ENCODE peak calls at places on chromosomes 6 and 20, in seven cellular contexts. One of them, this sample, is unnamed.

GRCh38 chr6:112221561-112221960 is 32.8 kb downstream of the LAMA4 start:
- DNase-seq in PC-9: no peak
- DNase-seq in AG09309: no peak
- DNase-seq in fibroblast of the aortic adventitia: peak
- DNase-seq in effector memory CD4-positive, alpha-beta T cell: no peak
- DNase-seq in fibroblast of villous mesenchyme: no peak
- DNase-seq in sigmoid colon: no peak
- DNase-seq in this sample: no peak

GRCh38 chr20:35199696-35200095 is 26.8 kb upstream of the MMP24 start:
- DNase-seq in PC-9: no peak
- DNase-seq in AG09309: no peak
- DNase-seq in fibroblast of the aortic adventitia: peak
- DNase-seq in effector memory CD4-positive, alpha-beta T cell: no peak
- DNase-seq in fibroblast of villous mesenchyme: peak
- DNase-seq in sigmoid colon: no peak
- DNase-seq in this sample: no peak

GRCh38 chr20:55160022-55160421 is 684.6 kb downstream of the DOK5 start:
- DNase-seq in PC-9: no peak
- DNase-seq in AG09309: no peak
- DNase-seq in fibroblast of the aortic adventitia: no peak
- DNase-seq in effector memory CD4-positive, alpha-beta T cell: no peak
- DNase-seq in fibroblast of villous mesenchyme: peak
- DNase-seq in sigmoid colon: no peak
- DNase-seq in this sample: no peak

GRCh38 chr20:43969069-43969468 is 54.4 kb downstream of the TOX2 start:
- DNase-seq in PC-9: no peak
- DNase-seq in AG09309: no peak
- DNase-seq in fibroblast of the aortic adventitia: no peak
- DNase-seq in effector memory CD4-positive, alpha-beta T cell: no peak
- DNase-seq in fibroblast of villous mesenchyme: no peak
- DNase-seq in sigmoid colon: no peak
- DNase-seq in this sample: no peak

GRCh38 chr6:37479266-37479854 is 20.3 kb downstream of the CCDC167 start:
- DNase-seq in PC-9: no peak
- DNase-seq in AG09309: no peak
- DNase-seq in fibroblast of the aortic adventitia: no peak
- DNase-seq in effector memory CD4-positive, alpha-beta T cell: no peak
- DNase-seq in fibroblast of villous mesenchyme: no peak
- DNase-seq in sigmoid colon: no peak
- DNase-seq in this sample: no peak

GRCh38 chr20:61413752-61414151 is 161.7 kb downstream of the CDH4 start:
- DNase-seq in PC-9: no peak
- DNase-seq in AG09309: no peak
- DNase-seq in fibroblast of the aortic adventitia: no peak
- DNase-seq in effector memory CD4-positive, alpha-beta T cell: no peak
- DNase-seq in fibroblast of villous mesenchyme: no peak
- DNase-seq in sigmoid colon: no peak
- DNase-seq in this sample: no peak

GRCh38 chr6:112780498-112781096 is 433.5 kb downstream of the RFPL4B start:
- DNase-seq in PC-9: peak
- DNase-seq in AG09309: peak
- DNase-seq in fibroblast of the aortic adventitia: peak
- DNase-seq in effector memory CD4-positive, alpha-beta T cell: no peak
- DNase-seq in fibroblast of villous mesenchyme: peak
- DNase-seq in sigmoid colon: peak
- DNase-seq in this sample: peak

GRCh38 chr20:51434556-51435256 is 107.8 kb downstream of the NFATC2 start:
- DNase-seq in PC-9: no peak
- DNase-seq in AG09309: peak
- DNase-seq in fibroblast of the aortic adventitia: peak
- DNase-seq in effector memory CD4-positive, alpha-beta T cell: no peak
- DNase-seq in fibroblast of villous mesenchyme: peak
- DNase-seq in sigmoid colon: no peak
- DNase-seq in this sample: no peak

GRCh38 chr6:144895313-144895712 is 610.2 kb downstream of the UTRN start:
- DNase-seq in PC-9: no peak
- DNase-seq in AG09309: no peak
- DNase-seq in fibroblast of the aortic adventitia: no peak
- DNase-seq in effector memory CD4-positive, alpha-beta T cell: no peak
- DNase-seq in fibroblast of villous mesenchyme: no peak
- DNase-seq in sigmoid colon: no peak
- DNase-seq in this sample: no peak

GRCh38 chr20:50304501-50304856 is 113.8 kb downstream of the CEBPB start:
- DNase-seq in PC-9: no peak
- DNase-seq in AG09309: no peak
- DNase-seq in fibroblast of the aortic adventitia: peak
- DNase-seq in effector memory CD4-positive, alpha-beta T cell: no peak
- DNase-seq in fibroblast of villous mesenchyme: peak
- DNase-seq in sigmoid colon: peak
- DNase-seq in this sample: no peak

GRCh38 chr20:19670829-19671228 is 87.2 kb upstream of the RIN2 start:
- DNase-seq in PC-9: no peak
- DNase-seq in AG09309: no peak
- DNase-seq in fibroblast of the aortic adventitia: no peak
- DNase-seq in effector memory CD4-positive, alpha-beta T cell: no peak
- DNase-seq in fibroblast of villous mesenchyme: no peak
- DNase-seq in sigmoid colon: no peak
- DNase-seq in this sample: no peak

GRCh38 chr6:1136415-1136774 is 175.5 kb upstream of the FOXQ1 start:
- DNase-seq in PC-9: no peak
- DNase-seq in AG09309: peak
- DNase-seq in fibroblast of the aortic adventitia: peak
- DNase-seq in effector memory CD4-positive, alpha-beta T cell: no peak
- DNase-seq in fibroblast of villous mesenchyme: no peak
- DNase-seq in sigmoid colon: no peak
- DNase-seq in this sample: no peak

GRCh38 chr6:75282706-75283105 is 1.9 kb downstream of the TMEM30A start:
- DNase-seq in PC-9: no peak
- DNase-seq in AG09309: no peak
- DNase-seq in fibroblast of the aortic adventitia: no peak
- DNase-seq in effector memory CD4-positive, alpha-beta T cell: no peak
- DNase-seq in fibroblast of villous mesenchyme: no peak
- DNase-seq in sigmoid colon: no peak
- DNase-seq in this sample: no peak

GRCh38 chr6:80433010-80433665 is 326.7 kb downstream of the BCKDHB start:
- DNase-seq in PC-9: no peak
- DNase-seq in AG09309: no peak
- DNase-seq in fibroblast of the aortic adventitia: peak
- DNase-seq in effector memory CD4-positive, alpha-beta T cell: no peak
- DNase-seq in fibroblast of villous mesenchyme: no peak
- DNase-seq in sigmoid colon: no peak
- DNase-seq in this sample: no peak

GRCh38 chr6:19599813-19600464 is 237.2 kb upstream of the ID4 start:
- DNase-seq in PC-9: no peak
- DNase-seq in AG09309: no peak
- DNase-seq in fibroblast of the aortic adventitia: no peak
- DNase-seq in effector memory CD4-positive, alpha-beta T cell: no peak
- DNase-seq in fibroblast of villous mesenchyme: no peak
- DNase-seq in sigmoid colon: no peak
- DNase-seq in this sample: no peak

GRCh38 chr6:163943647-163944395 is 529.3 kb downstream of the QKI start:
- DNase-seq in PC-9: no peak
- DNase-seq in AG09309: no peak
- DNase-seq in fibroblast of the aortic adventitia: no peak
- DNase-seq in effector memory CD4-positive, alpha-beta T cell: no peak
- DNase-seq in fibroblast of villous mesenchyme: no peak
- DNase-seq in sigmoid colon: no peak
- DNase-seq in this sample: no peak

GRCh38 chr20:51128198-51128597 is 105.3 kb upstream of the KCNG1 start:
- DNase-seq in PC-9: no peak
- DNase-seq in AG09309: peak
- DNase-seq in fibroblast of the aortic adventitia: peak
- DNase-seq in effector memory CD4-positive, alpha-beta T cell: no peak
- DNase-seq in fibroblast of villous mesenchyme: peak
- DNase-seq in sigmoid colon: no peak
- DNase-seq in this sample: peak

GRCh38 chr20:38973107-38973506 is 11.0 kb downstream of the DHX35 start:
- DNase-seq in PC-9: no peak
- DNase-seq in AG09309: no peak
- DNase-seq in fibroblast of the aortic adventitia: no peak
- DNase-seq in effector memory CD4-positive, alpha-beta T cell: no peak
- DNase-seq in fibroblast of villous mesenchyme: no peak
- DNase-seq in sigmoid colon: no peak
- DNase-seq in this sample: no peak

GRCh38 chr20:38975539-38976120 is 13.5 kb downstream of the DHX35 start:
- DNase-seq in PC-9: no peak
- DNase-seq in AG09309: no peak
- DNase-seq in fibroblast of the aortic adventitia: no peak
- DNase-seq in effector memory CD4-positive, alpha-beta T cell: no peak
- DNase-seq in fibroblast of villous mesenchyme: no peak
- DNase-seq in sigmoid colon: no peak
- DNase-seq in this sample: no peak

GRCh38 chr20:38969708-38970107 is 7.6 kb downstream of the DHX35 start:
- DNase-seq in PC-9: no peak
- DNase-seq in AG09309: no peak
- DNase-seq in fibroblast of the aortic adventitia: no peak
- DNase-seq in effector memory CD4-positive, alpha-beta T cell: no peak
- DNase-seq in fibroblast of villous mesenchyme: peak
- DNase-seq in sigmoid colon: no peak
- DNase-seq in this sample: no peak

GRCh38 chr20:38970302-38970701 is 8.2 kb downstream of the DHX35 start:
- DNase-seq in PC-9: no peak
- DNase-seq in AG09309: peak
- DNase-seq in fibroblast of the aortic adventitia: peak
- DNase-seq in effector memory CD4-positive, alpha-beta T cell: no peak
- DNase-seq in fibroblast of villous mesenchyme: peak
- DNase-seq in sigmoid colon: no peak
- DNase-seq in this sample: no peak

GRCh38 chr20:38973546-38974120 is 11.5 kb downstream of the DHX35 start:
- DNase-seq in PC-9: no peak
- DNase-seq in AG09309: no peak
- DNase-seq in fibroblast of the aortic adventitia: no peak
- DNase-seq in effector memory CD4-positive, alpha-beta T cell: no peak
- DNase-seq in fibroblast of villous mesenchyme: peak
- DNase-seq in sigmoid colon: peak
- DNase-seq in this sample: no peak
- H3K4me3 ChIP-seq in PC-9: no peak
- H3K4me3 ChIP-seq in AG09309: no peak
- H3K4me3 ChIP-seq in fibroblast of the aortic adventitia: no peak
- H3K4me3 ChIP-seq in effector memory CD4-positive, alpha-beta T cell: no peak
- H3K4me3 ChIP-seq in fibroblast of villous mesenchyme: no peak
- H3K4me3 ChIP-seq in sigmoid colon: no peak
- H3K4me3 ChIP-seq in this sample: no peak

GRCh38 chr6:159978291-159979135 is 9.6 kb downstream of the IGF2R start:
- DNase-seq in PC-9: peak
- DNase-seq in AG09309: no peak
- DNase-seq in fibroblast of the aortic adventitia: no peak
- DNase-seq in effector memory CD4-positive, alpha-beta T cell: peak
- DNase-seq in fibroblast of villous mesenchyme: no peak
- DNase-seq in sigmoid colon: peak
- DNase-seq in this sample: peak
- H3K4me3 ChIP-seq in PC-9: peak
- H3K4me3 ChIP-seq in AG09309: no peak
- H3K4me3 ChIP-seq in fibroblast of the aortic adventitia: no peak
- H3K4me3 ChIP-seq in effector memory CD4-positive, alpha-beta T cell: no peak
- H3K4me3 ChIP-seq in fibroblast of villous mesenchyme: no peak
- H3K4me3 ChIP-seq in sigmoid colon: no peak
- H3K4me3 ChIP-seq in this sample: peak

DNA sequence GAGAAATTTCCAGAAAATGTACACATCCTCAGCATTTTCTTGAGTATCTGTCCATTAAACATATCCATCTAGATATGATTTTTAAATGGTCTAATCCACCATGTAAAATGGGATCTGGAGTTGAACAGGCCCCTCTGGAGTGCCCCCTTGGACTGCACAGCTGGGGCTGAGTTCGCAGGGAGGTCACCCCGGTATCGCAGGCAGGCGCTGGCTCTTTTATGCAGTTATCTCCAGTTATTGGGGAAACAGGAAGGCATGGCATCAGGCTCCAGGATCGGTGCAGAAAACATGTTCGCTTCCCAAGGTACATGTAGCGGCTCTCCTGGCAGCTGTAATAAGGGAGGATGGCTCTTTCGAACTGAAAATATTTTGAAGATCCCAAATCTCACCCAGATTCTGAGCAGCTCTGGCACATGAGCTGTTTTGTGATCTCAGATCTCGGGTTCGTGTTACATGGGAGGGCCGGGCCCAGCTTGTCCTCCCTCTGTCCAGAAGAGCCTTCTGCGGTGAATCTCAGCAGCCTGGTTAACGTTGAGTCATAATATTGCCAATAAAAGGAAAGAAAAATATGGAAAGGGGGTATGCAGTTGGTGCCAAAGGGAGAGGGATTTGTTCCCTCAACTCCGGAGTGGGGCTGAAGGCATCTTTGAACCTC is 167.7 kb downstream of the EYA2 start:
- DNase-seq in PC-9: no peak
- DNase-seq in AG09309: no peak
- DNase-seq in fibroblast of the aortic adventitia: no peak
- DNase-seq in effector memory CD4-positive, alpha-beta T cell: no peak
- DNase-seq in fibroblast of villous mesenchyme: no peak
- DNase-seq in sigmoid colon: no peak
- DNase-seq in this sample: no peak
- H3K4me3 ChIP-seq in PC-9: no peak
- H3K4me3 ChIP-seq in AG09309: no peak
- H3K4me3 ChIP-seq in fibroblast of the aortic adventitia: no peak
- H3K4me3 ChIP-seq in effector memory CD4-positive, alpha-beta T cell: no peak
- H3K4me3 ChIP-seq in fibroblast of villous mesenchyme: no peak
- H3K4me3 ChIP-seq in sigmoid colon: no peak
- H3K4me3 ChIP-seq in this sample: no peak

GRCh38 chr6:42260424-42260888 is 42.8 kb upstream of the MRPS10 start:
- DNase-seq in PC-9: no peak
- DNase-seq in AG09309: no peak
- DNase-seq in fibroblast of the aortic adventitia: no peak
- DNase-seq in effector memory CD4-positive, alpha-beta T cell: no peak
- DNase-seq in fibroblast of villous mesenchyme: peak
- DNase-seq in sigmoid colon: peak
- DNase-seq in this sample: no peak

GRCh38 chr6:42259286-42259685 is 41.6 kb upstream of the MRPS10 start:
- DNase-seq in PC-9: no peak
- DNase-seq in AG09309: no peak
- DNase-seq in fibroblast of the aortic adventitia: no peak
- DNase-seq in effector memory CD4-positive, alpha-beta T cell: no peak
- DNase-seq in fibroblast of villous mesenchyme: no peak
- DNase-seq in sigmoid colon: no peak
- DNase-seq in this sample: no peak

GRCh38 chr6:42260972-42261371 is 43.3 kb upstream of the MRPS10 start:
- DNase-seq in PC-9: no peak
- DNase-seq in AG09309: no peak
- DNase-seq in fibroblast of the aortic adventitia: no peak
- DNase-seq in effector memory CD4-positive, alpha-beta T cell: no peak
- DNase-seq in fibroblast of villous mesenchyme: peak
- DNase-seq in sigmoid colon: peak
- DNase-seq in this sample: peak

GRCh38 chr6:42257614-42258013 is 40.0 kb upstream of the MRPS10 start:
- DNase-seq in PC-9: no peak
- DNase-seq in AG09309: no peak
- DNase-seq in fibroblast of the aortic adventitia: no peak
- DNase-seq in effector memory CD4-positive, alpha-beta T cell: no peak
- DNase-seq in fibroblast of villous mesenchyme: no peak
- DNase-seq in sigmoid colon: no peak
- DNase-seq in this sample: no peak

DNA sequence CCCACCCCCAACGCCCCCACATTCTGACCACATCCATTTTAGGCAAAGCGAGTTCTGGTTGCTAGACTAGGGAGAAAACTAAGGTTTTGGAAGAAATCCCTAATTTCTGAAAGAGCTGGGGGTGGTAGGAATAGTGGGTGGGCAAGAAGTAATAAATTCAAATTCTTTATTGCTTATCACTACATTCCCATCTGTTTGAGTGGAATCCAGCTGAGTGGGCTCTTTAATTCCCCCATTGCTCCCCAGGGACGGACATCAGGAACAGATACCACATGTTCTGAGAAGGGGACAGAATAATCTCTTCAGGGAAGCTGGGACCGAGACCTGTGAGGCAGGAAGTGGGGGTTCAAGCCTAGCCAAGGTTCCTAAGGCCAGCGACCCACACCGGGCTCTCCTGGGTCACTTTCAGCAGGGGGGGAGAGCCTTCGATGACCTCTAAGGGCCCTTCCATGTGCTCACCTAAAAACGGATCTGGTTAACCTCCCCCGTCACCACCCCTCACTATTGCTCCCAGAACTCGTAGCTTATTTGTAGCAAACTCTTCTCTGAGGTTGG is 42.3 kb upstream of the MRPS10 start:
- DNase-seq in PC-9: no peak
- DNase-seq in AG09309: no peak
- DNase-seq in fibroblast of the aortic adventitia: no peak
- DNase-seq in effector memory CD4-positive, alpha-beta T cell: no peak
- DNase-seq in fibroblast of villous mesenchyme: no peak
- DNase-seq in sigmoid colon: no peak
- DNase-seq in this sample: no peak
- H3K4me3 ChIP-seq in PC-9: no peak
- H3K4me3 ChIP-seq in AG09309: no peak
- H3K4me3 ChIP-seq in fibroblast of the aortic adventitia: no peak
- H3K4me3 ChIP-seq in effector memory CD4-positive, alpha-beta T cell: no peak
- H3K4me3 ChIP-seq in fibroblast of villous mesenchyme: no peak
- H3K4me3 ChIP-seq in sigmoid colon: no peak
- H3K4me3 ChIP-seq in this sample: no peak